ENCODE peak calls at places on chromosomes 3 and 15, in six cellular contexts. One of them, this sample, is unnamed.
A peak's percentile ranks its signal among the peaks of the same experiment; 100 is the strongest.

GRCh38 chr3:33360136-33360825 is 79.9 kb downstream of the UBP1 start:
- DNase-seq in CD8-positive, alpha-beta T cell: no peak
- DNase-seq in psoas muscle: no peak
- DNase-seq in tibial artery: no peak
- DNase-seq in stimulated activated CD8-positive, alpha-beta memory T cell treated with anti-CD3 and anti-CD28 coated beads, Interleukin-15, amount 100 ng/mL, for 24 hours: no peak
- DNase-seq in activated T-helper 2 cell treated with anti-CD3 and anti-CD28 coated beads, Interferon-gamma antibody, Interleukin-2, Interleukin-4, amounts not matched to agents 10 μg/mL and 5 μg/mL and 100 μg/mL, durations not matched to agents 14 hours and 24 hours and 36 hours: no peak
- DNase-seq in this sample: no peak

GRCh38 chr3:76991165-76991564 is 48.7 kb upstream of the ROBO2 start:
- DNase-seq in CD8-positive, alpha-beta T cell: no peak
- DNase-seq in psoas muscle: no peak
- DNase-seq in tibial artery: no peak
- DNase-seq in stimulated activated CD8-positive, alpha-beta memory T cell treated with anti-CD3 and anti-CD28 coated beads, Interleukin-15, amount 100 ng/mL, for 24 hours: no peak
- DNase-seq in activated T-helper 2 cell treated with anti-CD3 and anti-CD28 coated beads, Interferon-gamma antibody, Interleukin-2, Interleukin-4, amounts not matched to agents 10 μg/mL and 5 μg/mL and 100 μg/mL, durations not matched to agents 14 hours and 24 hours and 36 hours: no peak
- DNase-seq in this sample: no peak

GRCh38 chr15:81087121-81087520 is 46.9 kb upstream of the CFAP161 start:
- DNase-seq in CD8-positive, alpha-beta T cell: no peak
- DNase-seq in psoas muscle: no peak
- DNase-seq in tibial artery: no peak
- DNase-seq in stimulated activated CD8-positive, alpha-beta memory T cell treated with anti-CD3 and anti-CD28 coated beads, Interleukin-15, amount 100 ng/mL, for 24 hours: no peak
- DNase-seq in activated T-helper 2 cell treated with anti-CD3 and anti-CD28 coated beads, Interferon-gamma antibody, Interleukin-2, Interleukin-4, amounts not matched to agents 10 μg/mL and 5 μg/mL and 100 μg/mL, durations not matched to agents 14 hours and 24 hours and 36 hours: no peak
- DNase-seq in this sample: no peak

GRCh38 chr3:128228366-128228910 is 75.2 kb downstream of the EEFSEC start:
- DNase-seq in CD8-positive, alpha-beta T cell: no peak
- DNase-seq in psoas muscle: no peak
- DNase-seq in tibial artery: no peak
- DNase-seq in stimulated activated CD8-positive, alpha-beta memory T cell treated with anti-CD3 and anti-CD28 coated beads, Interleukin-15, amount 100 ng/mL, for 24 hours: no peak
- DNase-seq in activated T-helper 2 cell treated with anti-CD3 and anti-CD28 coated beads, Interferon-gamma antibody, Interleukin-2, Interleukin-4, amounts not matched to agents 10 μg/mL and 5 μg/mL and 100 μg/mL, durations not matched to agents 14 hours and 24 hours and 36 hours: no peak
- DNase-seq in this sample: no peak

GRCh38 chr15:36291501-36291900 is 287.9 kb upstream of the CDIN1 start:
- DNase-seq in CD8-positive, alpha-beta T cell: no peak
- DNase-seq in psoas muscle: no peak
- DNase-seq in tibial artery: no peak
- DNase-seq in stimulated activated CD8-positive, alpha-beta memory T cell treated with anti-CD3 and anti-CD28 coated beads, Interleukin-15, amount 100 ng/mL, for 24 hours: no peak
- DNase-seq in activated T-helper 2 cell treated with anti-CD3 and anti-CD28 coated beads, Interferon-gamma antibody, Interleukin-2, Interleukin-4, amounts not matched to agents 10 μg/mL and 5 μg/mL and 100 μg/mL, durations not matched to agents 14 hours and 24 hours and 36 hours: no peak
- DNase-seq in this sample: no peak

GRCh38 chr3:32401141-32401540 is 9.5 kb downstream of the CMTM7 start:
- DNase-seq in CD8-positive, alpha-beta T cell: no peak
- DNase-seq in psoas muscle: no peak
- DNase-seq in tibial artery: no peak
- DNase-seq in stimulated activated CD8-positive, alpha-beta memory T cell treated with anti-CD3 and anti-CD28 coated beads, Interleukin-15, amount 100 ng/mL, for 24 hours: no peak
- DNase-seq in activated T-helper 2 cell treated with anti-CD3 and anti-CD28 coated beads, Interferon-gamma antibody, Interleukin-2, Interleukin-4, amounts not matched to agents 10 μg/mL and 5 μg/mL and 100 μg/mL, durations not matched to agents 14 hours and 24 hours and 36 hours: no peak
- DNase-seq in this sample: no peak

GRCh38 chr3:25390605-25391004 is 37.5 kb upstream of the RARB start:
- DNase-seq in CD8-positive, alpha-beta T cell: no peak
- DNase-seq in psoas muscle: no peak
- DNase-seq in tibial artery: no peak
- DNase-seq in stimulated activated CD8-positive, alpha-beta memory T cell treated with anti-CD3 and anti-CD28 coated beads, Interleukin-15, amount 100 ng/mL, for 24 hours: no peak
- DNase-seq in activated T-helper 2 cell treated with anti-CD3 and anti-CD28 coated beads, Interferon-gamma antibody, Interleukin-2, Interleukin-4, amounts not matched to agents 10 μg/mL and 5 μg/mL and 100 μg/mL, durations not matched to agents 14 hours and 24 hours and 36 hours: no peak
- DNase-seq in this sample: no peak

GRCh38 chr3:30617069-30617468 is 10.7 kb downstream of the TGFBR2 start:
- DNase-seq in CD8-positive, alpha-beta T cell: no peak
- DNase-seq in psoas muscle: no peak
- DNase-seq in tibial artery: no peak
- DNase-seq in stimulated activated CD8-positive, alpha-beta memory T cell treated with anti-CD3 and anti-CD28 coated beads, Interleukin-15, amount 100 ng/mL, for 24 hours: no peak
- DNase-seq in activated T-helper 2 cell treated with anti-CD3 and anti-CD28 coated beads, Interferon-gamma antibody, Interleukin-2, Interleukin-4, amounts not matched to agents 10 μg/mL and 5 μg/mL and 100 μg/mL, durations not matched to agents 14 hours and 24 hours and 36 hours: no peak
- DNase-seq in this sample: no peak

GRCh38 chr15:28934645-28935044 is 48.9 kb downstream of the APBA2 start:
- DNase-seq in CD8-positive, alpha-beta T cell: no peak
- DNase-seq in psoas muscle: no peak
- DNase-seq in tibial artery: no peak
- DNase-seq in stimulated activated CD8-positive, alpha-beta memory T cell treated with anti-CD3 and anti-CD28 coated beads, Interleukin-15, amount 100 ng/mL, for 24 hours: no peak
- DNase-seq in activated T-helper 2 cell treated with anti-CD3 and anti-CD28 coated beads, Interferon-gamma antibody, Interleukin-2, Interleukin-4, amounts not matched to agents 10 μg/mL and 5 μg/mL and 100 μg/mL, durations not matched to agents 14 hours and 24 hours and 36 hours: no peak
- DNase-seq in this sample: no peak

GRCh38 chr15:63489352-63489751 is 15.0 kb upstream of the USP3 start:
- DNase-seq in CD8-positive, alpha-beta T cell: no peak
- DNase-seq in psoas muscle: no peak
- DNase-seq in tibial artery: no peak
- DNase-seq in stimulated activated CD8-positive, alpha-beta memory T cell treated with anti-CD3 and anti-CD28 coated beads, Interleukin-15, amount 100 ng/mL, for 24 hours: no peak
- DNase-seq in activated T-helper 2 cell treated with anti-CD3 and anti-CD28 coated beads, Interferon-gamma antibody, Interleukin-2, Interleukin-4, amounts not matched to agents 10 μg/mL and 5 μg/mL and 100 μg/mL, durations not matched to agents 14 hours and 24 hours and 36 hours: no peak
- DNase-seq in this sample: no peak

GRCh38 chr15:39936187-39936586 is 2.3 kb downstream of the EIF2AK4 start:
- DNase-seq in CD8-positive, alpha-beta T cell: no peak
- DNase-seq in psoas muscle: no peak
- DNase-seq in tibial artery: no peak
- DNase-seq in stimulated activated CD8-positive, alpha-beta memory T cell treated with anti-CD3 and anti-CD28 coated beads, Interleukin-15, amount 100 ng/mL, for 24 hours: no peak
- DNase-seq in activated T-helper 2 cell treated with anti-CD3 and anti-CD28 coated beads, Interferon-gamma antibody, Interleukin-2, Interleukin-4, amounts not matched to agents 10 μg/mL and 5 μg/mL and 100 μg/mL, durations not matched to agents 14 hours and 24 hours and 36 hours: no peak
- DNase-seq in this sample: no peak

GRCh38 chr3:14880486-14881179 is 61.9 kb downstream of the FGD5 start:
- DNase-seq in CD8-positive, alpha-beta T cell: no peak
- DNase-seq in psoas muscle: no peak
- DNase-seq in tibial artery: no peak
- DNase-seq in stimulated activated CD8-positive, alpha-beta memory T cell treated with anti-CD3 and anti-CD28 coated beads, Interleukin-15, amount 100 ng/mL, for 24 hours: no peak
- DNase-seq in activated T-helper 2 cell treated with anti-CD3 and anti-CD28 coated beads, Interferon-gamma antibody, Interleukin-2, Interleukin-4, amounts not matched to agents 10 μg/mL and 5 μg/mL and 100 μg/mL, durations not matched to agents 14 hours and 24 hours and 36 hours: no peak
- DNase-seq in this sample: no peak

GRCh38 chr3:175212896-175213295 is 353.8 kb downstream of the NAALADL2 start:
- DNase-seq in CD8-positive, alpha-beta T cell: no peak
- DNase-seq in psoas muscle: no peak
- DNase-seq in tibial artery: no peak
- DNase-seq in stimulated activated CD8-positive, alpha-beta memory T cell treated with anti-CD3 and anti-CD28 coated beads, Interleukin-15, amount 100 ng/mL, for 24 hours: no peak
- DNase-seq in activated T-helper 2 cell treated with anti-CD3 and anti-CD28 coated beads, Interferon-gamma antibody, Interleukin-2, Interleukin-4, amounts not matched to agents 10 μg/mL and 5 μg/mL and 100 μg/mL, durations not matched to agents 14 hours and 24 hours and 36 hours: no peak
- DNase-seq in this sample: no peak

GRCh38 chr3:29065211-29065785 is 215.6 kb upstream of the RBMS3 start:
- DNase-seq in CD8-positive, alpha-beta T cell: no peak
- DNase-seq in psoas muscle: peak; percentile 66
- DNase-seq in tibial artery: peak; percentile 83
- DNase-seq in stimulated activated CD8-positive, alpha-beta memory T cell treated with anti-CD3 and anti-CD28 coated beads, Interleukin-15, amount 100 ng/mL, for 24 hours: no peak
- DNase-seq in activated T-helper 2 cell treated with anti-CD3 and anti-CD28 coated beads, Interferon-gamma antibody, Interleukin-2, Interleukin-4, amounts not matched to agents 10 μg/mL and 5 μg/mL and 100 μg/mL, durations not matched to agents 14 hours and 24 hours and 36 hours: no peak
- DNase-seq in this sample: peak; percentile 78

GRCh38 chr3:143436231-143436930 is 316.8 kb downstream of the CHST2 start:
- DNase-seq in CD8-positive, alpha-beta T cell: no peak
- DNase-seq in psoas muscle: no peak
- DNase-seq in tibial artery: no peak
- DNase-seq in stimulated activated CD8-positive, alpha-beta memory T cell treated with anti-CD3 and anti-CD28 coated beads, Interleukin-15, amount 100 ng/mL, for 24 hours: no peak
- DNase-seq in activated T-helper 2 cell treated with anti-CD3 and anti-CD28 coated beads, Interferon-gamma antibody, Interleukin-2, Interleukin-4, amounts not matched to agents 10 μg/mL and 5 μg/mL and 100 μg/mL, durations not matched to agents 14 hours and 24 hours and 36 hours: no peak
- DNase-seq in this sample: no peak

GRCh38 chr3:135781026-135781815 is 184.3 kb upstream of the PPP2R3A start:
- DNase-seq in CD8-positive, alpha-beta T cell: no peak
- DNase-seq in psoas muscle: no peak
- DNase-seq in tibial artery: no peak
- DNase-seq in stimulated activated CD8-positive, alpha-beta memory T cell treated with anti-CD3 and anti-CD28 coated beads, Interleukin-15, amount 100 ng/mL, for 24 hours: no peak
- DNase-seq in activated T-helper 2 cell treated with anti-CD3 and anti-CD28 coated beads, Interferon-gamma antibody, Interleukin-2, Interleukin-4, amounts not matched to agents 10 μg/mL and 5 μg/mL and 100 μg/mL, durations not matched to agents 14 hours and 24 hours and 36 hours: no peak
- DNase-seq in this sample: no peak

GRCh38 chr15:56996746-56997470 is 78.5 kb downstream of the TCF12 start:
- DNase-seq in CD8-positive, alpha-beta T cell: no peak
- DNase-seq in psoas muscle: no peak
- DNase-seq in tibial artery: no peak
- DNase-seq in stimulated activated CD8-positive, alpha-beta memory T cell treated with anti-CD3 and anti-CD28 coated beads, Interleukin-15, amount 100 ng/mL, for 24 hours: no peak
- DNase-seq in activated T-helper 2 cell treated with anti-CD3 and anti-CD28 coated beads, Interferon-gamma antibody, Interleukin-2, Interleukin-4, amounts not matched to agents 10 μg/mL and 5 μg/mL and 100 μg/mL, durations not matched to agents 14 hours and 24 hours and 36 hours: no peak
- DNase-seq in this sample: no peak

GRCh38 chr3:39911465-39912309 is 102.3 kb downstream of the MYRIP start:
- DNase-seq in CD8-positive, alpha-beta T cell: no peak
- DNase-seq in psoas muscle: no peak
- DNase-seq in tibial artery: no peak
- DNase-seq in stimulated activated CD8-positive, alpha-beta memory T cell treated with anti-CD3 and anti-CD28 coated beads, Interleukin-15, amount 100 ng/mL, for 24 hours: no peak
- DNase-seq in activated T-helper 2 cell treated with anti-CD3 and anti-CD28 coated beads, Interferon-gamma antibody, Interleukin-2, Interleukin-4, amounts not matched to agents 10 μg/mL and 5 μg/mL and 100 μg/mL, durations not matched to agents 14 hours and 24 hours and 36 hours: no peak
- DNase-seq in this sample: no peak

GRCh38 chr15:74343797-74344127 is 23.7 kb downstream of the CYP11A1 start:
- DNase-seq in CD8-positive, alpha-beta T cell: no peak
- DNase-seq in psoas muscle: no peak
- DNase-seq in tibial artery: no peak
- DNase-seq in stimulated activated CD8-positive, alpha-beta memory T cell treated with anti-CD3 and anti-CD28 coated beads, Interleukin-15, amount 100 ng/mL, for 24 hours: no peak
- DNase-seq in activated T-helper 2 cell treated with anti-CD3 and anti-CD28 coated beads, Interferon-gamma antibody, Interleukin-2, Interleukin-4, amounts not matched to agents 10 μg/mL and 5 μg/mL and 100 μg/mL, durations not matched to agents 14 hours and 24 hours and 36 hours: no peak
- DNase-seq in this sample: no peak

GRCh38 chr3:148861277-148861869 is 3.7 kb upstream of the CPA3 start:
- DNase-seq in CD8-positive, alpha-beta T cell: no peak
- DNase-seq in psoas muscle: no peak
- DNase-seq in tibial artery: no peak
- DNase-seq in stimulated activated CD8-positive, alpha-beta memory T cell treated with anti-CD3 and anti-CD28 coated beads, Interleukin-15, amount 100 ng/mL, for 24 hours: no peak
- DNase-seq in activated T-helper 2 cell treated with anti-CD3 and anti-CD28 coated beads, Interferon-gamma antibody, Interleukin-2, Interleukin-4, amounts not matched to agents 10 μg/mL and 5 μg/mL and 100 μg/mL, durations not matched to agents 14 hours and 24 hours and 36 hours: no peak
- DNase-seq in this sample: no peak

GRCh38 chr15:84681822-84682221 is 23.8 kb upstream of the NMB start:
- DNase-seq in CD8-positive, alpha-beta T cell: no peak
- DNase-seq in psoas muscle: no peak
- DNase-seq in tibial artery: no peak
- DNase-seq in stimulated activated CD8-positive, alpha-beta memory T cell treated with anti-CD3 and anti-CD28 coated beads, Interleukin-15, amount 100 ng/mL, for 24 hours: no peak
- DNase-seq in activated T-helper 2 cell treated with anti-CD3 and anti-CD28 coated beads, Interferon-gamma antibody, Interleukin-2, Interleukin-4, amounts not matched to agents 10 μg/mL and 5 μg/mL and 100 μg/mL, durations not matched to agents 14 hours and 24 hours and 36 hours: no peak
- DNase-seq in this sample: no peak

GRCh38 chr3:159882784-159883779 is 105.6 kb upstream of the IL12A start:
- DNase-seq in CD8-positive, alpha-beta T cell: no peak
- DNase-seq in psoas muscle: no peak
- DNase-seq in tibial artery: no peak
- DNase-seq in stimulated activated CD8-positive, alpha-beta memory T cell treated with anti-CD3 and anti-CD28 coated beads, Interleukin-15, amount 100 ng/mL, for 24 hours: no peak
- DNase-seq in activated T-helper 2 cell treated with anti-CD3 and anti-CD28 coated beads, Interferon-gamma antibody, Interleukin-2, Interleukin-4, amounts not matched to agents 10 μg/mL and 5 μg/mL and 100 μg/mL, durations not matched to agents 14 hours and 24 hours and 36 hours: no peak
- DNase-seq in this sample: peak; percentile 95

GRCh38 chr3:108598375-108598774 is 8.9 kb downstream of the DZIP3 start:
- DNase-seq in CD8-positive, alpha-beta T cell: no peak
- DNase-seq in psoas muscle: no peak
- DNase-seq in tibial artery: no peak
- DNase-seq in stimulated activated CD8-positive, alpha-beta memory T cell treated with anti-CD3 and anti-CD28 coated beads, Interleukin-15, amount 100 ng/mL, for 24 hours: no peak
- DNase-seq in activated T-helper 2 cell treated with anti-CD3 and anti-CD28 coated beads, Interferon-gamma antibody, Interleukin-2, Interleukin-4, amounts not matched to agents 10 μg/mL and 5 μg/mL and 100 μg/mL, durations not matched to agents 14 hours and 24 hours and 36 hours: no peak
- DNase-seq in this sample: no peak

GRCh38 chr15:34262362-34262761 is 37.5 kb downstream of the EMC4 start:
- DNase-seq in CD8-positive, alpha-beta T cell: no peak
- DNase-seq in psoas muscle: no peak
- DNase-seq in tibial artery: no peak
- DNase-seq in stimulated activated CD8-positive, alpha-beta memory T cell treated with anti-CD3 and anti-CD28 coated beads, Interleukin-15, amount 100 ng/mL, for 24 hours: no peak
- DNase-seq in activated T-helper 2 cell treated with anti-CD3 and anti-CD28 coated beads, Interferon-gamma antibody, Interleukin-2, Interleukin-4, amounts not matched to agents 10 μg/mL and 5 μg/mL and 100 μg/mL, durations not matched to agents 14 hours and 24 hours and 36 hours: no peak
- DNase-seq in this sample: no peak

GRCh38 chr15:52154896-52155865 is 36.0 kb downstream of the GNB5 start:
- DNase-seq in CD8-positive, alpha-beta T cell: no peak
- DNase-seq in psoas muscle: no peak
- DNase-seq in tibial artery: no peak
- DNase-seq in stimulated activated CD8-positive, alpha-beta memory T cell treated with anti-CD3 and anti-CD28 coated beads, Interleukin-15, amount 100 ng/mL, for 24 hours: no peak
- DNase-seq in activated T-helper 2 cell treated with anti-CD3 and anti-CD28 coated beads, Interferon-gamma antibody, Interleukin-2, Interleukin-4, amounts not matched to agents 10 μg/mL and 5 μg/mL and 100 μg/mL, durations not matched to agents 14 hours and 24 hours and 36 hours: no peak
- DNase-seq in this sample: no peak

GRCh38 chr3:179943097-179943880 is 93.4 kb downstream of the PEX5L start:
- DNase-seq in CD8-positive, alpha-beta T cell: no peak
- DNase-seq in psoas muscle: no peak
- DNase-seq in tibial artery: no peak
- DNase-seq in stimulated activated CD8-positive, alpha-beta memory T cell treated with anti-CD3 and anti-CD28 coated beads, Interleukin-15, amount 100 ng/mL, for 24 hours: no peak
- DNase-seq in activated T-helper 2 cell treated with anti-CD3 and anti-CD28 coated beads, Interferon-gamma antibody, Interleukin-2, Interleukin-4, amounts not matched to agents 10 μg/mL and 5 μg/mL and 100 μg/mL, durations not matched to agents 14 hours and 24 hours and 36 hours: no peak
- DNase-seq in this sample: no peak

GRCh38 chr15:51505251-51505650 is 117.3 kb downstream of the DMXL2 start:
- DNase-seq in CD8-positive, alpha-beta T cell: no peak
- DNase-seq in psoas muscle: no peak
- DNase-seq in tibial artery: no peak
- DNase-seq in stimulated activated CD8-positive, alpha-beta memory T cell treated with anti-CD3 and anti-CD28 coated beads, Interleukin-15, amount 100 ng/mL, for 24 hours: no peak
- DNase-seq in activated T-helper 2 cell treated with anti-CD3 and anti-CD28 coated beads, Interferon-gamma antibody, Interleukin-2, Interleukin-4, amounts not matched to agents 10 μg/mL and 5 μg/mL and 100 μg/mL, durations not matched to agents 14 hours and 24 hours and 36 hours: no peak
- DNase-seq in this sample: no peak

GRCh38 chr15:81061490-81062235 is 60.9 kb downstream of the TLNRD1 start:
- DNase-seq in CD8-positive, alpha-beta T cell: no peak
- DNase-seq in psoas muscle: no peak
- DNase-seq in tibial artery: no peak
- DNase-seq in stimulated activated CD8-positive, alpha-beta memory T cell treated with anti-CD3 and anti-CD28 coated beads, Interleukin-15, amount 100 ng/mL, for 24 hours: no peak
- DNase-seq in activated T-helper 2 cell treated with anti-CD3 and anti-CD28 coated beads, Interferon-gamma antibody, Interleukin-2, Interleukin-4, amounts not matched to agents 10 μg/mL and 5 μg/mL and 100 μg/mL, durations not matched to agents 14 hours and 24 hours and 36 hours: no peak
- DNase-seq in this sample: no peak

GRCh38 chr15:66706225-66706732 is 4.2 kb downstream of the SMAD6 start:
- DNase-seq in CD8-positive, alpha-beta T cell: no peak
- DNase-seq in psoas muscle: no peak
- DNase-seq in tibial artery: no peak
- DNase-seq in stimulated activated CD8-positive, alpha-beta memory T cell treated with anti-CD3 and anti-CD28 coated beads, Interleukin-15, amount 100 ng/mL, for 24 hours: no peak
- DNase-seq in activated T-helper 2 cell treated with anti-CD3 and anti-CD28 coated beads, Interferon-gamma antibody, Interleukin-2, Interleukin-4, amounts not matched to agents 10 μg/mL and 5 μg/mL and 100 μg/mL, durations not matched to agents 14 hours and 24 hours and 36 hours: no peak
- DNase-seq in this sample: no peak

GRCh38 chr3:71018794-71019193 is 564.7 kb downstream of the FOXP1 start:
- DNase-seq in CD8-positive, alpha-beta T cell: no peak
- DNase-seq in psoas muscle: no peak
- DNase-seq in tibial artery: no peak
- DNase-seq in stimulated activated CD8-positive, alpha-beta memory T cell treated with anti-CD3 and anti-CD28 coated beads, Interleukin-15, amount 100 ng/mL, for 24 hours: no peak
- DNase-seq in activated T-helper 2 cell treated with anti-CD3 and anti-CD28 coated beads, Interferon-gamma antibody, Interleukin-2, Interleukin-4, amounts not matched to agents 10 μg/mL and 5 μg/mL and 100 μg/mL, durations not matched to agents 14 hours and 24 hours and 36 hours: no peak
- DNase-seq in this sample: no peak

GRCh38 chr3:11826628-11827265 is 19.9 kb downstream of the TAMM41 start:
- DNase-seq in CD8-positive, alpha-beta T cell: no peak
- DNase-seq in psoas muscle: no peak
- DNase-seq in tibial artery: no peak
- DNase-seq in stimulated activated CD8-positive, alpha-beta memory T cell treated with anti-CD3 and anti-CD28 coated beads, Interleukin-15, amount 100 ng/mL, for 24 hours: no peak
- DNase-seq in activated T-helper 2 cell treated with anti-CD3 and anti-CD28 coated beads, Interferon-gamma antibody, Interleukin-2, Interleukin-4, amounts not matched to agents 10 μg/mL and 5 μg/mL and 100 μg/mL, durations not matched to agents 14 hours and 24 hours and 36 hours: no peak
- DNase-seq in this sample: no peak

GRCh38 chr3:172915911-172916514 is 165.5 kb downstream of the ECT2 start:
- DNase-seq in CD8-positive, alpha-beta T cell: no peak
- DNase-seq in psoas muscle: no peak
- DNase-seq in tibial artery: no peak
- DNase-seq in stimulated activated CD8-positive, alpha-beta memory T cell treated with anti-CD3 and anti-CD28 coated beads, Interleukin-15, amount 100 ng/mL, for 24 hours: no peak
- DNase-seq in activated T-helper 2 cell treated with anti-CD3 and anti-CD28 coated beads, Interferon-gamma antibody, Interleukin-2, Interleukin-4, amounts not matched to agents 10 μg/mL and 5 μg/mL and 100 μg/mL, durations not matched to agents 14 hours and 24 hours and 36 hours: no peak
- DNase-seq in this sample: peak; percentile 67

This sample was measured in DMS79.